ENCODE peak calls at places on chromosome 10, in nine cellular contexts. E is mammary epithelial cell, B is HCT116, D is neural progenitor cell, Y is trophoblast cell, Z is PC-3, G is keratinocyte, J is GM23248, S is K562. U is an unnamed sample.

GRCh38 chr10:35127289-35127891 is 744 bp downstream of the CREM start:
- DNase-seq in B (no peak), E (peak; percentile 61), S (peak; percentile 43), G (no peak), J (peak; percentile 90), Y (peak; percentile 74), Z (peak; percentile 82), D (no peak), U (peak; percentile 69)

GRCh38 chr10:63318491-63318890 is 147.3 kb downstream of the JMJD1C start:
- DNase-seq in D (no peak), Y (no peak), J (no peak), S (no peak), E (no peak), Z (no peak), B (no peak), G (no peak), U (no peak)

GRCh38 chr10:87817291-87817872 is 644 bp downstream of the ATAD1 start:
- DNase-seq in S (peak; percentile 5), D (no peak), J (peak; percentile 33), Y (peak; percentile 28), E (no peak), Z (peak; percentile 2), G (no peak), B (no peak), U (peak; percentile 7)

GRCh38 chr10:132480356-132480755 is 57.2 kb upstream of the INPP5A start:
- DNase-seq in Z (peak; percentile 18), G (no peak), E (no peak), Y (no peak), S (no peak), B (no peak), D (no peak), J (no peak), U (no peak)

GRCh38 chr10:63921932-63922713 is 400.9 kb downstream of the REEP3 start:
- DNase-seq in G (no peak), J (peak; percentile 16), S (no peak), Z (no peak), B (no peak), D (no peak), Y (no peak), E (no peak), U (no peak)

GRCh38 chr10:68231106-68231901 is 609 bp downstream of the ATOH7 start:
- DNase-seq in J (peak; percentile 87), G (no peak), D (peak; percentile 92), S (peak; percentile 80), Z (peak; percentile 84), Y (peak; percentile 46), B (peak; percentile 45), E (peak; percentile 55), U (peak; percentile 72)

GRCh38 chr10:103967433-103968142 is 648 bp downstream of the SLK start:
- DNase-seq in Y (peak; percentile 49), D (peak; percentile 34), G (no peak), E (peak; percentile 42), Z (peak; percentile 37), S (peak; percentile 50), J (peak; percentile 82), B (no peak), U (peak; percentile 31)

GRCh38 chr10:34013235-34013634 is 678.8 kb upstream of the NRP1 start:
- DNase-seq in D (no peak), Z (no peak), B (no peak), Y (no peak), E (no peak), G (no peak), J (no peak), S (no peak), U (no peak)

GRCh38 chr10:69451784-69452251 is 553 bp downstream of the TSPAN15 start:
- DNase-seq in D (peak; percentile 74), B (no peak), G (no peak), Y (peak; percentile 33), J (no peak), E (peak; percentile 61), Z (peak; percentile 85), S (no peak), U (no peak)

GRCh38 chr10:126147866-126148578 is 240.3 kb downstream of the ADAM12 start:
- DNase-seq in S (no peak), Y (no peak), G (no peak), E (peak; percentile 2), D (peak; percentile 79), J (peak; percentile 69), B (no peak), Z (no peak), U (peak; percentile 50)

GRCh38 chr10:86668297-86669165 is at the start of gene LDB3:
- DNase-seq in G (no peak), Y (no peak), J (no peak), Z (peak; percentile 75), S (no peak), D (peak; percentile 58), E (no peak), B (no peak), U (peak; percentile 79)

GRCh38 chr10:124736491-124737136 is 7.6 kb downstream of the FAM53B start:
- DNase-seq in Y (peak; percentile 77), G (no peak), B (no peak), Z (peak; percentile 5), E (peak; percentile 65), D (no peak), J (peak; percentile 61), S (no peak), U (peak; percentile 87)

GRCh38 chr10:33327750-33328149 is 6.7 kb downstream of the NRP1 start:
- DNase-seq in Y (peak; percentile 37), D (peak; percentile 19), Z (peak; percentile 75), E (no peak), S (no peak), G (no peak), B (no peak), J (peak; percentile 56), U (no peak)

GRCh38 chr10:34739915-34740314 is 75.2 kb downstream of the PARD3 start:
- DNase-seq in J (peak; percentile 73), Y (peak; percentile 35), D (peak; percentile 87), E (peak; percentile 79), B (no peak), S (peak; percentile 27), Z (no peak), G (no peak), U (peak; percentile 94)

GRCh38 chr10:44066211-44066837 is 318.6 kb downstream of the CXCL12 start:
- DNase-seq in G (no peak), B (no peak), J (no peak), D (no peak), Z (no peak), S (no peak), E (no peak), Y (no peak), U (no peak)

DNA sequence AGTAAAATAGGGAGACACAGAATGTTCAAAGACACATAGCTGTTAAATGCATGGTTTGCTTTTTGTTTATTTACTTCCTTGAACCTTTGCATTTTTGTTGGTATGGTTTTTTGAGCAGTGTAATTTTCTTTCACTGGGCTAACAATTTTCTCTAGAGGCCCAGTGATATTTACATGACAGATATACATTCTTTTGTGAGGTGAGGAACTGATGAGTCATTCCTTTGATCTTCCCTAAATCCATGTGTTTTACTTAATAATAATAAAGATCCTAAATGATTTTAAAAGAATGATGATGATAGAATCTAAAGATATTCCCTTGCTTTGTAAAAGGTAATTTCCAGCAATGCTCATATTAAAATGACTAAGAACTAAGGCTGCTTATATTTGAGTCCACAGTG is 188.5 kb upstream of the ANK3 start:
- DNase-seq in D (no peak), E (peak; percentile 11), J (no peak), S (no peak), Y (peak; percentile 5), G (no peak), B (no peak), Z (peak; percentile 64), U (no peak)
- H3K4me1 ChIP-seq in D (peaks cover 4% of the 10 kb centered on the region), E (no peaks in the 10 kb centered on the region), J (no peaks in the 10 kb centered on the region), S (no peaks in the 10 kb centered on the region), Y (no peaks in the 10 kb centered on the region), G (peaks cover 7% of the 10 kb centered on the region), B (peaks cover 10% of the 10 kb centered on the region), Z (peaks cover 52% of the 10 kb centered on the region), U (no peaks in the 10 kb centered on the region)

DNA sequence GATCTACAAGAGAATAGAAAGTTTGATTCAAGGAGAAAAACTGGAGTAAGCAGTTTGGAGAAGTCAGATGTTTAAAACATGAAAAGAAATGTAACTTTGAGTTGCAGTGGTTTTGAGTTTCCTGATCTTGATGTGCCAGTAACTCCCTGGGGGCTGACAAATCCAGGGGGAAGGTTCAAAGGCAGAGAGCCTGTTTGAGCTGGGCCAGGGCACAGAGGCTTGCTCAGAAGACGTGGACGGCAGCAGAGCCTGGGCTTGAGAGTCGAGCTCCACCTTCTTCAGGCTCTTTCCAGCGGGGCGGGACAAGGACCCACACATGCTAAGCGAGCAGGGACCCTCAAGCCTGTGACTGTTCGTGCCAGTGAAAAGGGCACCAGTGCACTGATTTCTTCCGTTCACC is 176.2 kb downstream of the MGMT start:
- DNase-seq in D (no peak), Y (no peak), E (no peak), Z (no peak), J (no peak), G (no peak), S (no peak), B (no peak), U (no peak)
- H3K9ac ChIP-seq in D (no peak overlapping the region), Y (no peak overlapping the region), E (no peak overlapping the region), Z (no peak overlapping the region), J (no peak overlapping the region), G (no peak overlapping the region), S (no peak overlapping the region), B (no peak overlapping the region), U (no peak overlapping the region)

GRCh38 chr10:79239930-79240713 is 107.1 kb upstream of the PPIF start:
- DNase-seq in D (peak; percentile 90), Y (peak; percentile 95), J (no peak), Z (no peak), S (peak; percentile 53), E (no peak), B (no peak), G (no peak), U (no peak)
- H3K79me2 ChIP-seq in D (peaks cover 16% of the 10 kb centered on the region), Y (peaks cover 21% of the 10 kb centered on the region), J (peaks cover 49% of the 10 kb centered on the region), Z (peaks cover 4% of the 10 kb centered on the region), S (no peaks in the 10 kb centered on the region), E (peaks cover 14% of the 10 kb centered on the region), B (no peaks in the 10 kb centered on the region), G (no peaks in the 10 kb centered on the region), U (peaks cover 14% of the 10 kb centered on the region)

GRCh38 chr10:24452030-24452429 is 243.1 kb downstream of the KIAA1217 start:
- DNase-seq in J (no peak), G (no peak), D (no peak), B (no peak), Y (no peak), Z (no peak), S (no peak), E (no peak), U (no peak)

GRCh38 chr10:24451325-24451820 is 242.4 kb downstream of the KIAA1217 start:
- DNase-seq in E (no peak), J (no peak), S (no peak), Y (no peak), B (no peak), Z (no peak), D (no peak), G (no peak), U (no peak)

GRCh38 chr10:24453404-24453830 is 244.5 kb downstream of the KIAA1217 start:
- DNase-seq in Z (no peak), S (no peak), J (peak; percentile 81), G (no peak), D (no peak), E (no peak), B (no peak), Y (no peak), U (peak; percentile 56)

GRCh38 chr10:24456319-24456718 is 247.4 kb downstream of the KIAA1217 start:
- DNase-seq in J (peak; percentile 98), S (no peak), E (peak; percentile 94), G (no peak), Z (peak; percentile 78), B (no peak), Y (no peak), D (no peak), U (peak; percentile 90)

DNA sequence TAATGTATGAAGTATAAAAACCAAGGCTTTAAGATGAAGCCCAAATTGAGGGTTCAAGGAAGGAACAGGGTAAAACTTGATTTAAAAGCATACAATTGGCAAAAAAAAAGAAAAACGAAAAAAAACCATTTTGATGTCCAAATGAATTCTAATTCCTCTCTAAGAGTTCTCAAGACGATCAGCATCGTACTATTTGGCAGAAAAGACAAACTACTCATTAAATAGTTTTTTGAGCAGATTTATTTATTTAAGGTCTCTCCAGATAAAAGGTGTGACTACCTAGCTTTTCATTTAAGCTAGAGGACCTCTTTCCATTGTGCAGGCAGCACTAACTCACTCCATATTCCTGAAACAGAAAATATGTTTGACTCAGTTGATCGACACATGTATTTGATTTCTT is 245.0 kb downstream of the KIAA1217 start:
- DNase-seq in Y (no peak), Z (no peak), G (no peak), E (no peak), B (no peak), J (no peak), S (no peak), D (no peak), U (no peak)
- H3K4me1 ChIP-seq in Y (peaks cover 14% of the 10 kb centered on the region), Z (peaks cover 30% of the 10 kb centered on the region), G (peaks cover 43% of the 10 kb centered on the region), E (peaks cover 43% of the 10 kb centered on the region), B (peaks cover 5% of the 10 kb centered on the region), J (peaks cover 68% of the 10 kb centered on the region), S (no peaks in the 10 kb centered on the region), D (no peaks in the 10 kb centered on the region), U (no peaks in the 10 kb centered on the region)

U was measured in fibroblast of lung.